ENCODE peak calls at places on chromosomes 5 and 9, in four cellular contexts. One of them, this sample, is unnamed.

GRCh38 chr5:125026900-125027731 is 280.7 kb upstream of the ZNF608 start:
- DNase-seq in breast epithelium: no peak
- DNase-seq in GM23248: no peak
- DNase-seq in left lung: no peak
- DNase-seq in this sample: no peak

GRCh38 chr5:97839338-97840081 is 656.5 kb upstream of the RIOK2 start:
- DNase-seq in breast epithelium: no peak
- DNase-seq in GM23248: peak
- DNase-seq in left lung: no peak
- DNase-seq in this sample: no peak

GRCh38 chr9:99824378-99825157 is 2.9 kb downstream of the NR4A3 start:
- DNase-seq in breast epithelium: no peak
- DNase-seq in GM23248: peak
- DNase-seq in left lung: peak
- DNase-seq in this sample: peak

GRCh38 chr5:78554595-78554994 is 94.0 kb downstream of the LHFPL2 start:
- DNase-seq in breast epithelium: no peak
- DNase-seq in GM23248: no peak
- DNase-seq in left lung: no peak
- DNase-seq in this sample: no peak

GRCh38 chr5:173675287-173675996 is 59.0 kb upstream of the BOD1 start:
- DNase-seq in breast epithelium: no peak
- DNase-seq in GM23248: no peak
- DNase-seq in left lung: no peak
- DNase-seq in this sample: no peak

GRCh38 chr9:113493080-113493615 is 29.6 kb downstream of the RGS3 start:
- DNase-seq in breast epithelium: no peak
- DNase-seq in GM23248: no peak
- DNase-seq in left lung: no peak
- DNase-seq in this sample: no peak

GRCh38 chr9:115013998-115014397 is 83.6 kb upstream of the TNFSF8 start:
- DNase-seq in breast epithelium: peak
- DNase-seq in GM23248: peak
- DNase-seq in left lung: peak
- DNase-seq in this sample: peak

GRCh38 chr5:102223542-102224444 is 72.3 kb downstream of the SLCO4C1 start:
- DNase-seq in breast epithelium: no peak
- DNase-seq in GM23248: peak
- DNase-seq in left lung: no peak
- DNase-seq in this sample: no peak

GRCh38 chr5:132446621-132447020 is 44.0 kb downstream of the IRF1 start:
- DNase-seq in breast epithelium: no peak
- DNase-seq in GM23248: peak
- DNase-seq in left lung: no peak
- DNase-seq in this sample: peak

GRCh38 chr9:93071464-93071863 is 13.0 kb downstream of the SUSD3 start:
- DNase-seq in breast epithelium: no peak
- DNase-seq in GM23248: peak
- DNase-seq in left lung: no peak
- DNase-seq in this sample: no peak

GRCh38 chr9:99085949-99086948 is 18.7 kb upstream of the TGFBR1 start:
- DNase-seq in breast epithelium: no peak
- DNase-seq in GM23248: peak
- DNase-seq in left lung: no peak
- DNase-seq in this sample: peak

GRCh38 chr9:2761424-2761823 is 44.1 kb downstream of the KCNV2 start:
- DNase-seq in breast epithelium: no peak
- DNase-seq in GM23248: no peak
- DNase-seq in left lung: no peak
- DNase-seq in this sample: no peak

GRCh38 chr5:149452007-149452664 is 73.0 kb upstream of the IL17B start:
- DNase-seq in breast epithelium: no peak
- DNase-seq in GM23248: peak
- DNase-seq in left lung: no peak
- DNase-seq in this sample: peak

GRCh38 chr9:133914483-133915342 is 77.4 kb downstream of the VAV2 start:
- DNase-seq in breast epithelium: no peak
- DNase-seq in GM23248: peak
- DNase-seq in left lung: peak
- DNase-seq in this sample: no peak

GRCh38 chr9:35103660-35104191 is 795 bp upstream of the STOML2 start:
- DNase-seq in breast epithelium: no peak
- DNase-seq in GM23248: peak
- DNase-seq in left lung: no peak
- DNase-seq in this sample: no peak

GRCh38 chr5:113293068-113293571 is 141.7 kb downstream of the TSSK1B start:
- DNase-seq in breast epithelium: no peak
- DNase-seq in GM23248: peak
- DNase-seq in left lung: no peak
- DNase-seq in this sample: peak
- H3K27ac ChIP-seq in breast epithelium: peak
- H3K27ac ChIP-seq in GM23248: no peak
- H3K27ac ChIP-seq in left lung: no peak
- H3K27ac ChIP-seq in this sample: no peak

DNA sequence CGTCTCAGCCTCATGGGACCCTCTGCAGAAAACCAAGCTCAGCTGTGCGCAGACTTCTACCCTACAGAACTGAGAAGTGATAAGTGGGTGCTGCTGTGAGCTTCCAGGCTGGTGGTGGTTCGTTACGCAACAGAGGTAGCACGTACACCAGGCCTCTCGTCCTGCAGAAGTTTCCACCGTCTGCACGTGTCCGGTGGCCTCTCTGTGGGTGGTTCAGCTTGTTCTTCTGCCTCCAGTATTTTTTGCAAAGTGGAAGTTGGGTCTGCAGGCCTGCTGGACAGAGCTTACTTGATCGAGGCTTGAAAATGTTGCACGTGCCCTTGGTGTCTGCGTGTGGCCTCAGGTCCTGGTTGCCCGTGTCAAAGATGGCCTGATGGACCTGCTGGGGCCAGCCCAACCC is 27.5 kb downstream of the KCNT1 start:
- DNase-seq in breast epithelium: no peak
- DNase-seq in GM23248: no peak
- DNase-seq in left lung: no peak
- DNase-seq in this sample: no peak
- H3K27ac ChIP-seq in breast epithelium: no peak
- H3K27ac ChIP-seq in GM23248: no peak
- H3K27ac ChIP-seq in left lung: no peak
- H3K27ac ChIP-seq in this sample: no peak

GRCh38 chr5:111144352-111144930 is 52.3 kb downstream of the WDR36 start:
- DNase-seq in breast epithelium: no peak
- DNase-seq in GM23248: peak
- DNase-seq in left lung: no peak
- DNase-seq in this sample: no peak
- H3K27ac ChIP-seq in breast epithelium: no peak
- H3K27ac ChIP-seq in GM23248: peak
- H3K27ac ChIP-seq in left lung: no peak
- H3K27ac ChIP-seq in this sample: no peak

DNA sequence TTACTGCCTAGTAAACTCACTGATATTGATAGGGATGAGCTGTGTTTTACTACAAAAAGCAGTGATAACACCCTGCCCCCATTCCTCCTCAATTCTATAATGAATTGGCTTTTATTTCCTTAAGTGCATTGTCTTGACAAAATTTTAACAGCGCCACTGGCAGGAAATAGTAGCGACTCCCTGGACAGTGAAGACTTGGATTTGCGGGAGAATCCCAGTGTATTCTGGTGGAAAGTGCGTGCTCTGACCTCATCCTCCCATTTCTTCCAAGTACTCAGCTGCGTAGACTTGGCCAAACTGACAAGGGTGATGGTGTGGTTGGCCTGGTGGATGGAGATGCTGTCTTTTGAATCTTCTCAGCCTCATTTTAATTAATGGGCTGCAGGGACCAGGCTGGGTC is 5.3 kb downstream of the TRIO start:
- DNase-seq in breast epithelium: no peak
- DNase-seq in GM23248: no peak
- DNase-seq in left lung: no peak
- DNase-seq in this sample: no peak
- H3K27ac ChIP-seq in breast epithelium: no peak
- H3K27ac ChIP-seq in GM23248: peak
- H3K27ac ChIP-seq in left lung: no peak
- H3K27ac ChIP-seq in this sample: no peak

GRCh38 chr5:126195410-126196100 is 227.7 kb upstream of the GRAMD2B start:
- DNase-seq in breast epithelium: no peak
- DNase-seq in GM23248: no peak
- DNase-seq in left lung: no peak
- DNase-seq in this sample: peak

GRCh38 chr5:126188804-126189203 is 234.4 kb upstream of the GRAMD2B start:
- DNase-seq in breast epithelium: no peak
- DNase-seq in GM23248: peak
- DNase-seq in left lung: no peak
- DNase-seq in this sample: no peak

GRCh38 chr5:126189862-126190261 is 233.3 kb upstream of the GRAMD2B start:
- DNase-seq in breast epithelium: no peak
- DNase-seq in GM23248: no peak
- DNase-seq in left lung: no peak
- DNase-seq in this sample: no peak

GRCh38 chr5:126192226-126192625 is 231.0 kb upstream of the GRAMD2B start:
- DNase-seq in breast epithelium: no peak
- DNase-seq in GM23248: no peak
- DNase-seq in left lung: no peak
- DNase-seq in this sample: no peak
- H3K27ac ChIP-seq in breast epithelium: no peak
- H3K27ac ChIP-seq in GM23248: no peak
- H3K27ac ChIP-seq in left lung: no peak
- H3K27ac ChIP-seq in this sample: no peak

GRCh38 chr5:158552241-158552640 is 547.5 kb downstream of the EBF1 start:
- DNase-seq in breast epithelium: no peak
- DNase-seq in GM23248: no peak
- DNase-seq in left lung: no peak
- DNase-seq in this sample: no peak
- H3K27ac ChIP-seq in breast epithelium: peak
- H3K27ac ChIP-seq in GM23248: no peak
- H3K27ac ChIP-seq in left lung: no peak
- H3K27ac ChIP-seq in this sample: no peak

GRCh38 chr5:175682664-175683063 is 24.8 kb downstream of the HRH2 start:
- DNase-seq in breast epithelium: no peak
- DNase-seq in GM23248: no peak
- DNase-seq in left lung: no peak
- DNase-seq in this sample: no peak
- H3K27ac ChIP-seq in breast epithelium: no peak
- H3K27ac ChIP-seq in GM23248: no peak
- H3K27ac ChIP-seq in left lung: no peak
- H3K27ac ChIP-seq in this sample: no peak

GRCh38 chr9:23571414-23572104 is 254.5 kb downstream of the ELAVL2 start:
- DNase-seq in breast epithelium: no peak
- DNase-seq in GM23248: no peak
- DNase-seq in left lung: no peak
- DNase-seq in this sample: no peak

GRCh38 chr9:23563497-23563896 is 262.5 kb downstream of the ELAVL2 start:
- DNase-seq in breast epithelium: no peak
- DNase-seq in GM23248: no peak
- DNase-seq in left lung: no peak
- DNase-seq in this sample: no peak

DNA sequence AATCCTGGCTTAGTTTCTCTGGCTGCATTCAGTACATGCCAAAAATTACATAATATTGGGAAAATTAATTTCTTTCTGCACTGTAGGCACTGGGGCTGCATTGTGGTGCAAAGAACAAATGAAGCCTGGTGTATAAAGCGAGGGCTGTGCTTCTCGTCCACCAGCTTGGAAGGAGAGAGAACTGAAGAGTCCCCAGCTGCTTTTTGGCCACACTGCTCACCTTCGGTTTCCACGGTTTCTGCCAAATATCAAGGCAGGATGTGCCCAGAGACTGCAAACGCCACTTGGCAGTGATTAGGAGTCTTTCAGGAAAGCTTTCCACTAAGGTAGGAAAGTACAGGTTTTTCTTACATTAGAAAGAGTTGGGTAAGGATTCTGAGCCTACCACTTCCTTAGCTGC is 258.3 kb downstream of the ELAVL2 start:
- DNase-seq in breast epithelium: no peak
- DNase-seq in GM23248: no peak
- DNase-seq in left lung: no peak
- DNase-seq in this sample: no peak
- H3K27ac ChIP-seq in breast epithelium: no peak
- H3K27ac ChIP-seq in GM23248: no peak
- H3K27ac ChIP-seq in left lung: no peak
- H3K27ac ChIP-seq in this sample: no peak

GRCh38 chr5:165134146-165134545 is 1628.7 kb downstream of the MAT2B start:
- DNase-seq in breast epithelium: no peak
- DNase-seq in GM23248: no peak
- DNase-seq in left lung: no peak
- DNase-seq in this sample: no peak

GRCh38 chr5:165138261-165138660 is 1632.8 kb downstream of the MAT2B start:
- DNase-seq in breast epithelium: no peak
- DNase-seq in GM23248: no peak
- DNase-seq in left lung: no peak
- DNase-seq in this sample: no peak

GRCh38 chr5:165137701-165138100 is 1632.3 kb downstream of the MAT2B start:
- DNase-seq in breast epithelium: no peak
- DNase-seq in GM23248: no peak
- DNase-seq in left lung: no peak
- DNase-seq in this sample: no peak

GRCh38 chr5:165139262-165139661 is 1633.8 kb downstream of the MAT2B start:
- DNase-seq in breast epithelium: no peak
- DNase-seq in GM23248: no peak
- DNase-seq in left lung: no peak
- DNase-seq in this sample: no peak

GRCh38 chr5:165135551-165135950 is 1630.1 kb downstream of the MAT2B start:
- DNase-seq in breast epithelium: no peak
- DNase-seq in GM23248: no peak
- DNase-seq in left lung: no peak
- DNase-seq in this sample: no peak
- H3K27ac ChIP-seq in breast epithelium: no peak
- H3K27ac ChIP-seq in GM23248: no peak
- H3K27ac ChIP-seq in left lung: no peak
- H3K27ac ChIP-seq in this sample: no peak

This sample was measured in SJSA1.